ENCODE peak calls at places on chromosomes 3 and 15, in six cellular contexts. O is COR-L47, H is GM12865, P is astrocyte of the spinal cord, S is neural crest cell, B is fibroblast of the aortic adventitia. Y is an unnamed sample.

GRCh38 chr3:99789322-99789721 is 28.3 kb upstream of the CMSS1 start:
- DNase-seq in O (peak; percentile 36), P (peak; percentile 70), H (peak; percentile 53), S (peak; percentile 12), B (peak; percentile 82), Y (no peak)

GRCh38 chr3:25493786-25494185 is 65.7 kb downstream of the RARB start:
- DNase-seq in O (no peak), B (peak; percentile 93), P (peak; percentile 90), H (no peak), S (no peak), Y (no peak)

GRCh38 chr3:184766555-184767261 is 45.3 kb upstream of the VPS8 start:
- DNase-seq in S (no peak), B (peak; percentile 54), H (peak; percentile 31), P (no peak), O (no peak), Y (no peak)

GRCh38 chr3:43953814-43954241 is 263.1 kb downstream of the ABHD5 start:
- DNase-seq in S (no peak), O (no peak), P (peak; percentile 76), H (peak; percentile 47), B (peak; percentile 31), Y (no peak)

GRCh38 chr3:45659661-45660566 is 29.3 kb upstream of the SACM1L start:
- DNase-seq in H (no peak), P (peak; percentile 81), S (peak; percentile 73), O (peak; percentile 12), B (peak; percentile 94), Y (peak; percentile 76)

GRCh38 chr15:31384568-31384967 is 57.9 kb downstream of the KLF13 start:
- DNase-seq in B (no peak), P (no peak), O (no peak), S (no peak), H (no peak), Y (no peak)

GRCh38 chr3:152389316-152389934 is 120.7 kb downstream of the MBNL1 start:
- DNase-seq in S (no peak), P (no peak), O (no peak), B (no peak), H (no peak), Y (no peak)

GRCh38 chr15:84947947-84948830 is 33.5 kb upstream of the PDE8A start:
- DNase-seq in P (peak; percentile 91), S (no peak), O (no peak), B (peak; percentile 97), H (no peak), Y (no peak)

GRCh38 chr3:172749201-172749965 is 1.1 kb upstream of the ECT2 start:
- DNase-seq in S (no peak), O (peak; percentile 80), H (no peak), B (peak; percentile 99), P (peak; percentile 96), Y (no peak)

GRCh38 chr15:79932447-79932846 is 35.6 kb upstream of the MTHFS start:
- DNase-seq in P (no peak), H (no peak), S (no peak), B (peak; percentile 48), O (no peak), Y (no peak)

GRCh38 chr3:65412591-65412990 is 626.1 kb downstream of the MAGI1 start:
- DNase-seq in H (no peak), P (no peak), O (peak; percentile 36), B (no peak), S (no peak), Y (no peak)

GRCh38 chr3:13338231-13338630 is 81.9 kb downstream of the NUP210 start:
- DNase-seq in B (peak; percentile 3), P (no peak), O (no peak), S (no peak), H (no peak), Y (no peak)

GRCh38 chr3:142779591-142779990 is 55.8 kb downstream of the TRPC1 start:
- DNase-seq in P (peak; percentile 27), H (no peak), O (no peak), B (peak; percentile 16), S (no peak), Y (no peak)

GRCh38 chr3:71464613-71465012 is 118.9 kb downstream of the FOXP1 start:
- DNase-seq in B (no peak), O (no peak), S (no peak), H (no peak), P (no peak), Y (no peak)

GRCh38 chr15:89963301-89964288 is 37.5 kb upstream of the ZNF710 start:
- DNase-seq in P (no peak), B (no peak), O (no peak), H (no peak), S (no peak), Y (peak; percentile 78)

GRCh38 chr3:45480218-45480617 is 91.8 kb downstream of the LARS2 start:
- DNase-seq in O (no peak), P (no peak), S (no peak), H (no peak), B (peak; percentile 13), Y (no peak)

GRCh38 chr3:114092151-114093000 is 35.8 kb downstream of the QTRT2 start:
- DNase-seq in O (no peak), B (peak; percentile 48), P (peak; percentile 4), H (no peak), S (no peak), Y (no peak)

GRCh38 chr3:193826126-193826795 is 233.3 kb downstream of the OPA1 start:
- DNase-seq in H (no peak), P (peak; percentile 86), O (peak; percentile 29), B (peak; percentile 43), S (no peak), Y (no peak)

GRCh38 chr3:140466535-140466934 is 211.3 kb upstream of the TRIM42 start:
- DNase-seq in S (no peak), B (no peak), P (no peak), O (no peak), H (no peak), Y (no peak)

GRCh38 chr3:179681492-179682263 is 28.8 kb downstream of the USP13 start:
- DNase-seq in H (no peak), O (no peak), S (no peak), B (peak; percentile 38), P (no peak), Y (no peak)

GRCh38 chr15:22887157-22887951 is 48.9 kb downstream of the NIPA2 start:
- DNase-seq in P (peak; percentile 67), H (no peak), O (no peak), S (no peak), B (peak; percentile 36), Y (no peak)

GRCh38 chr3:52237659-52238172 is 1.2 kb downstream of the TWF2 start:
- DNase-seq in S (no peak), B (peak; percentile 85), P (peak; percentile 92), O (no peak), H (no peak), Y (peak; percentile 81)

GRCh38 chr3:8110966-8111798 is 390.4 kb upstream of the LMCD1 start:
- DNase-seq in B (peak; percentile 57), H (peak; percentile 79), S (peak; percentile 80), O (peak; percentile 1), P (peak; percentile 68), Y (no peak)

GRCh38 chr15:73334086-73334485 is 34.7 kb downstream of the HCN4 start:
- DNase-seq in O (no peak), B (no peak), H (no peak), S (no peak), P (no peak), Y (no peak)

GRCh38 chr3:125013095-125013494 is 42.7 kb downstream of the HEG1 start:
- DNase-seq in B (no peak), H (no peak), S (no peak), P (no peak), O (no peak), Y (no peak)

GRCh38 chr15:73786518-73786917 is 33.4 kb upstream of the INSYN1 start:
- DNase-seq in P (no peak), H (no peak), B (no peak), O (no peak), S (no peak), Y (no peak)

GRCh38 chr3:190076138-190076537 is 44.6 kb downstream of the P3H2 start:
- DNase-seq in O (no peak), S (no peak), H (no peak), B (peak; percentile 81), P (no peak), Y (no peak)

GRCh38 chr15:83305696-83306291 is 21.3 kb upstream of the BNC1 start:
- DNase-seq in H (no peak), P (no peak), B (no peak), O (no peak), S (no peak), Y (peak; percentile 55)

GRCh38 chr15:38692789-38693062 is 128.1 kb upstream of the RASGRP1 start:
- DNase-seq in P (no peak), H (no peak), O (no peak), B (no peak), S (no peak), Y (no peak)

GRCh38 chr3:14319654-14320182 is 82.7 kb upstream of the SLC6A6 start:
- DNase-seq in H (peak; percentile 85), S (peak; percentile 38), B (peak; percentile 59), O (no peak), P (peak; percentile 46), Y (no peak)

GRCh38 chr3:14016900-14017475 is 107.7 kb downstream of the CHCHD4 start:
- DNase-seq in H (no peak), B (no peak), S (no peak), O (no peak), P (no peak), Y (no peak)

GRCh38 chr3:23809294-23809693 is 3.5 kb downstream of the UBE2E1 start:
- DNase-seq in B (no peak), P (no peak), S (no peak), H (peak; percentile 55), O (no peak), Y (no peak)

GRCh38 chr3:60972599-60972998 is 278.7 kb downstream of the FHIT start:
- DNase-seq in S (no peak), O (no peak), P (no peak), H (no peak), B (no peak), Y (no peak)

GRCh38 chr3:119401502-119402440 is 61.6 kb downstream of the TMEM39A start:
- DNase-seq in B (no peak), P (no peak), H (peak; percentile 66), O (no peak), S (peak; percentile 7), Y (no peak)

GRCh38 chr3:29293371-29293770 is 12.5 kb downstream of the RBMS3 start:
- DNase-seq in S (no peak), O (no peak), B (peak; percentile 65), H (no peak), P (no peak), Y (no peak)

GRCh38 chr3:64627471-64628321 is 60.1 kb downstream of the ADAMTS9 start:
- DNase-seq in H (no peak), S (no peak), O (no peak), B (no peak), P (no peak), Y (no peak)

GRCh38 chr3:100136921-100137320 is 22.6 kb upstream of the FILIP1L start:
- DNase-seq in O (no peak), S (no peak), H (no peak), B (peak; percentile 37), P (no peak), Y (no peak)

GRCh38 chr15:57213783-57214366 is 162.4 kb upstream of the CGNL1 start:
- DNase-seq in H (peak; percentile 36), B (peak; percentile 72), S (no peak), P (peak; percentile 67), O (peak; percentile 72), Y (no peak)

GRCh38 chr3:128319107-128319506 is 147.6 kb downstream of the DNAJB8 start:
- DNase-seq in B (no peak), O (no peak), P (no peak), H (no peak), S (no peak), Y (no peak)